ENCODE peak calls at places on chromosomes 5 and 9, in four cellular contexts. One of them, this sample, is unnamed.

GRCh38 chr5:126115230-126115629 is 308.0 kb upstream of the GRAMD2B start:
- DNase-seq in K562: no peak
- DNase-seq in GM12878: no peak
- DNase-seq in HL-60: no peak
- DNase-seq in this sample: no peak

GRCh38 chr5:67693956-67694564 is 497.5 kb upstream of the CD180 start:
- DNase-seq in K562: no peak
- DNase-seq in GM12878: no peak
- DNase-seq in HL-60: no peak
- DNase-seq in this sample: no peak

GRCh38 chr9:75903785-75904360 is 13.4 kb downstream of the PCSK5 start:
- DNase-seq in K562: no peak
- DNase-seq in GM12878: no peak
- DNase-seq in HL-60: no peak
- DNase-seq in this sample: no peak

GRCh38 chr5:127096328-127096993 is 23.2 kb upstream of the C5orf63 start:
- DNase-seq in K562: no peak
- DNase-seq in GM12878: no peak
- DNase-seq in HL-60: no peak
- DNase-seq in this sample: no peak

GRCh38 chr5:369151-369939 is 47.8 kb downstream of the AHRR start:
- DNase-seq in K562: no peak
- DNase-seq in GM12878: peak; percentile 40
- DNase-seq in HL-60: no peak
- DNase-seq in this sample: no peak

GRCh38 chr9:33374634-33375237 is 27.6 kb downstream of the AQP7 start:
- DNase-seq in K562: peak; percentile 73
- DNase-seq in GM12878: no peak
- DNase-seq in HL-60: peak; percentile 41
- DNase-seq in this sample: peak; percentile 53

GRCh38 chr5:177112589-177113220 is 20.9 kb upstream of the NSD1 start:
- DNase-seq in K562: no peak
- DNase-seq in GM12878: no peak
- DNase-seq in HL-60: no peak
- DNase-seq in this sample: no peak

GRCh38 chr5:14675865-14676300 is 11.4 kb downstream of the OTULIN start:
- DNase-seq in K562: peak; percentile 35
- DNase-seq in GM12878: peak; percentile 55
- DNase-seq in HL-60: no peak
- DNase-seq in this sample: no peak

GRCh38 chr5:98635631-98636030 is 137.8 kb upstream of the RGMB start:
- DNase-seq in K562: no peak
- DNase-seq in GM12878: no peak
- DNase-seq in HL-60: no peak
- DNase-seq in this sample: no peak

GRCh38 chr5:113250341-113250953 is 184.3 kb downstream of the TSSK1B start:
- DNase-seq in K562: no peak
- DNase-seq in GM12878: no peak
- DNase-seq in HL-60: no peak
- DNase-seq in this sample: no peak

GRCh38 chr5:59090323-59090722 is 507.4 kb downstream of the RAB3C start:
- DNase-seq in K562: no peak
- DNase-seq in GM12878: no peak
- DNase-seq in HL-60: no peak
- DNase-seq in this sample: no peak

GRCh38 chr5:127517110-127517479 is 345 bp upstream of the PRRC1 start:
- DNase-seq in K562: no peak
- DNase-seq in GM12878: peak; percentile 2
- DNase-seq in HL-60: no peak
- DNase-seq in this sample: peak; percentile 1

GRCh38 chr9:131436386-131436785 is 42.5 kb downstream of the PRRC2B start:
- DNase-seq in K562: no peak
- DNase-seq in GM12878: no peak
- DNase-seq in HL-60: no peak
- DNase-seq in this sample: no peak

GRCh38 chr9:504921-505821 is 290.5 kb downstream of the DOCK8 start:
- DNase-seq in K562: peak; percentile 9
- DNase-seq in GM12878: no peak
- DNase-seq in HL-60: no peak
- DNase-seq in this sample: peak; percentile 20

GRCh38 chr5:123585871-123586270 is 73.9 kb downstream of the CSNK1G3 start:
- DNase-seq in K562: no peak
- DNase-seq in GM12878: no peak
- DNase-seq in HL-60: no peak
- DNase-seq in this sample: no peak

GRCh38 chr9:131835132-131835910 is 95.4 kb upstream of the RAPGEF1 start:
- DNase-seq in K562: no peak
- DNase-seq in GM12878: no peak
- DNase-seq in HL-60: no peak
- DNase-seq in this sample: no peak

GRCh38 chr5:14700478-14701436 is 36.2 kb downstream of the OTULIN start:
- DNase-seq in K562: no peak
- DNase-seq in GM12878: no peak
- DNase-seq in HL-60: no peak
- DNase-seq in this sample: no peak

GRCh38 chr5:16547200-16547842 is 69.5 kb downstream of the RETREG1 start:
- DNase-seq in K562: no peak
- DNase-seq in GM12878: no peak
- DNase-seq in HL-60: no peak
- DNase-seq in this sample: no peak
- TF ChIP-seq SPI1 in K562: no peak
- TF ChIP-seq SPI1 in GM12878: no peak
- TF ChIP-seq SPI1 in HL-60: no peak
- TF ChIP-seq SPI1 in this sample: no peak

GRCh38 chr9:83280259-83280658 is 217.3 kb upstream of the RASEF start:
- DNase-seq in K562: no peak
- DNase-seq in GM12878: no peak
- DNase-seq in HL-60: no peak
- DNase-seq in this sample: no peak
- TF ChIP-seq SPI1 in K562: no peak
- TF ChIP-seq SPI1 in GM12878: no peak
- TF ChIP-seq SPI1 in HL-60: no peak
- TF ChIP-seq SPI1 in this sample: no peak

GRCh38 chr9:120369608-120370220 is 210.3 kb downstream of the CDK5RAP2 start:
- DNase-seq in K562: no peak
- DNase-seq in GM12878: no peak
- DNase-seq in HL-60: no peak
- DNase-seq in this sample: no peak

GRCh38 chr9:120366646-120367019 is 213.3 kb downstream of the CDK5RAP2 start:
- DNase-seq in K562: no peak
- DNase-seq in GM12878: no peak
- DNase-seq in HL-60: no peak
- DNase-seq in this sample: no peak

GRCh38 chr9:120372040-120372439 is 207.9 kb downstream of the CDK5RAP2 start:
- DNase-seq in K562: no peak
- DNase-seq in GM12878: no peak
- DNase-seq in HL-60: no peak
- DNase-seq in this sample: no peak

GRCh38 chr9:120365386-120365785 is 214.6 kb downstream of the CDK5RAP2 start:
- DNase-seq in K562: no peak
- DNase-seq in GM12878: no peak
- DNase-seq in HL-60: no peak
- DNase-seq in this sample: no peak

DNA sequence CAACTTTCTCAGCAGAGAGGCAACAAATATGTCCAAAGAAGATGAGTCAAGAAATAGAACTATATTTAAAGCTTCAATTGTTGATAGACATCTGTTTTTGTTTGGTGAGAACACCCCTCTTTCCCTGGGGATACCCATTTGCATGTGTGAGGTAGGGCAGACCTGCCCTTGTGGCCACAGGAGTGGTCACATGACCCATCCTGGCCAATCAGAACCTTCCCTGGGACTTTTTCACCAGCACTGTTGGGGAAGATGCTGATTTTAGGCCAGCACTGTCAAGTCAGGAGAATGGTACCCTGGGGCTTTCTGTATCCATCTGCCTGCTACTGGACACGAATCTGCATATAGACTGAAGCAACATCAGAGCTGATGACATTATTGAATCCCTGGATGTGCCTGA is 211.2 kb downstream of the CDK5RAP2 start:
- DNase-seq in K562: peak; percentile 54
- DNase-seq in GM12878: no peak
- DNase-seq in HL-60: no peak
- DNase-seq in this sample: no peak
- TF ChIP-seq SPI1 in K562: no peak
- TF ChIP-seq SPI1 in GM12878: no peak
- TF ChIP-seq SPI1 in HL-60: no peak
- TF ChIP-seq SPI1 in this sample: no peak

DNA sequence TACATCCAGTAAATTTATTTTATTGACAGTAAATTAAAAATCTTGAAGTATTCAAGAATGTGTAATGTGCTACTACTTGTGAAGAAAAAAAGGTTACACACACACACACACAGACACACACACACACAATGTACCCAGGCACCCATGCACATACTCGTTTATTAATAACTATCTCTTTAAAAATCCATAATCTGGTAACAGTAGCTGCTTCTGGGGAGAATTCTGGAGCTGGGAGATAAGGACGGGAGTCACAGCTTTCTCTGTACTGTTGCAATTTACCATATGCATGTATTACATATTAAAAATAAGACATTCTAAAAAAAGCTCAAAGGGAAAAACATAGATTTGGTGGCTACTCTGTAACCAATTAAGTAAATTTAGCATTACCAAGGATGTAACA is 7.9 kb upstream of the C1QTNF2 start:
- DNase-seq in K562: no peak
- DNase-seq in GM12878: no peak
- DNase-seq in HL-60: no peak
- DNase-seq in this sample: no peak
- TF ChIP-seq SPI1 in K562: no peak
- TF ChIP-seq SPI1 in GM12878: no peak
- TF ChIP-seq SPI1 in HL-60: no peak
- TF ChIP-seq SPI1 in this sample: no peak

GRCh38 chr5:173039964-173040363 is 16.2 kb upstream of the CREBRF start:
- DNase-seq in K562: no peak
- DNase-seq in GM12878: no peak
- DNase-seq in HL-60: no peak
- DNase-seq in this sample: no peak
- TF ChIP-seq SPI1 in K562: no peak
- TF ChIP-seq SPI1 in GM12878: no peak
- TF ChIP-seq SPI1 in HL-60: no peak
- TF ChIP-seq SPI1 in this sample: no peak

GRCh38 chr5:135245521-135246499 is 153.2 kb downstream of the MACROH2A1 start:
- DNase-seq in K562: peak; percentile 50
- DNase-seq in GM12878: no peak
- DNase-seq in HL-60: peak; percentile 49
- DNase-seq in this sample: no peak

GRCh38 chr5:135248801-135249231 is 150.2 kb downstream of the MACROH2A1 start:
- DNase-seq in K562: no peak
- DNase-seq in GM12878: no peak
- DNase-seq in HL-60: no peak
- DNase-seq in this sample: no peak

GRCh38 chr5:135246605-135246922 is 152.5 kb downstream of the MACROH2A1 start:
- DNase-seq in K562: no peak
- DNase-seq in GM12878: no peak
- DNase-seq in HL-60: no peak
- DNase-seq in this sample: no peak

GRCh38 chr5:135249658-135250057 is 149.4 kb downstream of the MACROH2A1 start:
- DNase-seq in K562: peak; percentile 77
- DNase-seq in GM12878: no peak
- DNase-seq in HL-60: no peak
- DNase-seq in this sample: no peak

GRCh38 chr5:135246923-135247795 is 151.9 kb downstream of the MACROH2A1 start:
- DNase-seq in K562: peak; percentile 59
- DNase-seq in GM12878: no peak
- DNase-seq in HL-60: peak; percentile 25
- DNase-seq in this sample: no peak
- TF ChIP-seq SPI1 in K562: peak; percentile 8
- TF ChIP-seq SPI1 in GM12878: no peak
- TF ChIP-seq SPI1 in HL-60: no peak
- TF ChIP-seq SPI1 in this sample: no peak

GRCh38 chr5:178624626-178625546 is 2.0 kb downstream of the CLK4 start:
- DNase-seq in K562: no peak
- DNase-seq in GM12878: no peak
- DNase-seq in HL-60: no peak
- DNase-seq in this sample: no peak
- TF ChIP-seq SPI1 in K562: no peak
- TF ChIP-seq SPI1 in GM12878: no peak
- TF ChIP-seq SPI1 in HL-60: no peak
- TF ChIP-seq SPI1 in this sample: no peak

This sample was measured in GM12891.